ENCODE peak calls at places on chromosome 1, in six cellular contexts. One of them, this sample, is unnamed.

GRCh38 chr1:3772715-3773571 is at the start of gene SMIM1:
- DNase-seq in AG09309: no peak
- DNase-seq in fibroblast of lung: no peak
- DNase-seq in PC-3: peak
- DNase-seq in nephron progenitor cell: peak
- DNase-seq in RCC 7860: no peak
- DNase-seq in this sample: no peak

GRCh38 chr1:95325337-95325736 is 91.3 kb downstream of the RWDD3 start:
- DNase-seq in nephron progenitor cell: no peak
- DNase-seq in PC-3: no peak
- DNase-seq in AG09309: no peak
- DNase-seq in RCC 7860: no peak
- DNase-seq in fibroblast of lung: no peak
- DNase-seq in this sample: no peak

GRCh38 chr1:232186936-232187335 is 443.0 kb downstream of the SIPA1L2 start:
- DNase-seq in PC-3: no peak
- DNase-seq in nephron progenitor cell: no peak
- DNase-seq in fibroblast of lung: no peak
- DNase-seq in RCC 7860: no peak
- DNase-seq in AG09309: no peak
- DNase-seq in this sample: no peak

GRCh38 chr1:61887921-61888564 is 145.8 kb downstream of the PATJ start:
- DNase-seq in PC-3: no peak
- DNase-seq in AG09309: no peak
- DNase-seq in RCC 7860: no peak
- DNase-seq in nephron progenitor cell: no peak
- DNase-seq in fibroblast of lung: peak
- DNase-seq in this sample: no peak

GRCh38 chr1:91730781-91731732 is 154.9 kb downstream of the TGFBR3 start:
- DNase-seq in RCC 7860: peak
- DNase-seq in nephron progenitor cell: no peak
- DNase-seq in fibroblast of lung: peak
- DNase-seq in AG09309: peak
- DNase-seq in PC-3: peak
- DNase-seq in this sample: no peak

GRCh38 chr1:112904831-112905227 is 51.2 kb downstream of the SLC16A1 start:
- DNase-seq in nephron progenitor cell: no peak
- DNase-seq in RCC 7860: no peak
- DNase-seq in AG09309: no peak
- DNase-seq in fibroblast of lung: no peak
- DNase-seq in PC-3: peak
- DNase-seq in this sample: no peak

GRCh38 chr1:25194576-25195020 is 37.7 kb downstream of the SYF2 start:
- DNase-seq in RCC 7860: no peak
- DNase-seq in PC-3: no peak
- DNase-seq in nephron progenitor cell: no peak
- DNase-seq in AG09309: no peak
- DNase-seq in fibroblast of lung: peak
- DNase-seq in this sample: no peak

GRCh38 chr1:40862008-40862863 is at the start of gene CITED4:
- DNase-seq in PC-3: peak
- DNase-seq in AG09309: peak
- DNase-seq in fibroblast of lung: peak
- DNase-seq in RCC 7860: peak
- DNase-seq in nephron progenitor cell: peak
- DNase-seq in this sample: peak

GRCh38 chr1:227885648-227886502 is 61.9 kb downstream of the WNT9A start:
- DNase-seq in RCC 7860: no peak
- DNase-seq in AG09309: no peak
- DNase-seq in nephron progenitor cell: peak
- DNase-seq in fibroblast of lung: peak
- DNase-seq in PC-3: peak
- DNase-seq in this sample: peak

GRCh38 chr1:180231506-180232420 is 1.7 kb downstream of the LHX4 start:
- DNase-seq in PC-3: peak
- DNase-seq in nephron progenitor cell: peak
- DNase-seq in AG09309: no peak
- DNase-seq in fibroblast of lung: peak
- DNase-seq in RCC 7860: peak
- DNase-seq in this sample: no peak

GRCh38 chr1:67347688-67348472 is 40.2 kb downstream of the IL12RB2 start:
- DNase-seq in nephron progenitor cell: peak
- DNase-seq in RCC 7860: peak
- DNase-seq in PC-3: peak
- DNase-seq in fibroblast of lung: peak
- DNase-seq in AG09309: no peak
- DNase-seq in this sample: no peak

GRCh38 chr1:6109688-6110087 is 64.0 kb downstream of the KCNAB2 start:
- DNase-seq in nephron progenitor cell: peak
- DNase-seq in PC-3: no peak
- DNase-seq in fibroblast of lung: no peak
- DNase-seq in RCC 7860: no peak
- DNase-seq in AG09309: no peak
- DNase-seq in this sample: no peak

GRCh38 chr1:230157409-230158390 is 90.7 kb downstream of the GALNT2 start:
- DNase-seq in nephron progenitor cell: no peak
- DNase-seq in fibroblast of lung: no peak
- DNase-seq in PC-3: peak
- DNase-seq in RCC 7860: no peak
- DNase-seq in AG09309: no peak
- DNase-seq in this sample: no peak

GRCh38 chr1:31576201-31576669 is at the start of gene TINAGL1:
- DNase-seq in nephron progenitor cell: peak
- DNase-seq in PC-3: peak
- DNase-seq in RCC 7860: peak
- DNase-seq in AG09309: no peak
- DNase-seq in fibroblast of lung: no peak
- DNase-seq in this sample: no peak

GRCh38 chr1:157198619-157199420 is 60.6 kb upstream of the ETV3 start:
- DNase-seq in nephron progenitor cell: no peak
- DNase-seq in fibroblast of lung: no peak
- DNase-seq in RCC 7860: no peak
- DNase-seq in PC-3: no peak
- DNase-seq in AG09309: no peak
- DNase-seq in this sample: no peak

GRCh38 chr1:81478217-81478616 is 322.5 kb upstream of the ADGRL2 start:
- DNase-seq in RCC 7860: no peak
- DNase-seq in fibroblast of lung: peak
- DNase-seq in PC-3: no peak
- DNase-seq in AG09309: no peak
- DNase-seq in nephron progenitor cell: no peak
- DNase-seq in this sample: no peak